ENCODE peak calls at places on chromosomes 13 and 19, in four cellular contexts. H, S, B and K are unnamed samples. For H3K4me1, the result is how much of the 10 kb centered on the place peaks cover.

GRCh38 chr13:110405597-110406450 is 98.7 kb downstream of the COL4A2 start:
- DNase-seq in H (no peak), S (no peak), B (no peak), K (no peak)

GRCh38 chr19:15252398-15253018 is 20.3 kb upstream of the EPHX3 start:
- DNase-seq in H (no peak), S (no peak), B (no peak), K (peak)

GRCh38 chr13:107271226-107271625 is 703.3 kb upstream of the ARGLU1 start:
- DNase-seq in H (no peak), S (peak), B (no peak), K (peak)

GRCh38 chr19:55519461-55520311 is 17.2 kb downstream of the SBK2 start:
- DNase-seq in H (peak), S (no peak), B (peak), K (no peak)

GRCh38 chr13:30735025-30735967 is at the start of gene ALOX5AP:
- DNase-seq in H (no peak), S (no peak), B (no peak), K (no peak)

GRCh38 chr13:97431365-97431764 is 2.6 kb upstream of the RAP2A start:
- DNase-seq in H (no peak), S (no peak), B (no peak), K (no peak)

GRCh38 chr19:3382460-3383100 is 16.2 kb downstream of the NFIC start:
- DNase-seq in H (no peak), S (no peak), B (no peak), K (no peak)

GRCh38 chr19:17346109-17346671 is 8.8 kb downstream of the GTPBP3 start:
- DNase-seq in H (peak), S (peak), B (peak), K (peak)

GRCh38 chr13:56110751-56111150 is 1030.0 kb upstream of the PRR20A start:
- DNase-seq in H (no peak), S (no peak), B (no peak), K (no peak)

GRCh38 chr19:2625434-2625833 is 77.1 kb downstream of the GNG7 start:
- DNase-seq in H (no peak), S (no peak), B (no peak), K (no peak)

GRCh38 chr19:6221220-6221877 is 58.4 kb downstream of the MLLT1 start:
- DNase-seq in H (no peak), S (no peak), B (no peak), K (no peak)

GRCh38 chr19:6224308-6224675 is 55.5 kb downstream of the MLLT1 start:
- DNase-seq in H (no peak), S (no peak), B (no peak), K (no peak)

GRCh38 chr19:6221878-6222746 is 57.7 kb downstream of the MLLT1 start:
- DNase-seq in H (no peak), S (no peak), B (no peak), K (no peak)

GRCh38 chr19:6223461-6224307 is 56.1 kb downstream of the MLLT1 start:
- DNase-seq in H (no peak), S (no peak), B (no peak), K (no peak)

DNA sequence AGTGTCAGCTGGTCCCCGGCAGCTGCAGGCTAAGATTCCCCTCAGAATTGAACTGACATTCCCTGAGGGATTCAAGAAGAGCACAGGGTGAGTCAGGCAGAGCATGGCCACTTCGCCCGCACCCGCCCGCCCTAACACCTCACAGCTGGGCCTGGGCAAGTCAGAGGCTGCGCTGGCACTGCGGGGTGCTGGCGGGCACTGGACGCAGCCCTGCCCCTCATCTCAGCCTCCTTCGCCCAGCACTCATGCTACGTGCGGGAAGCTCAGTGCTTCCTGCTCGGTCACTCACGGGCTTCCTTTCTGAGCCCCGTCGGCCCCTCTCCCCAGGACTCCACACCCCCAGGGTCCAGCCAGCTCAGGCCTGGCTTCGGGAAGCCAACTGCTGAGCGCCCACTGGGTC is 56.9 kb downstream of the MLLT1 start:
- DNase-seq in H (no peak), S (no peak), B (no peak), K (no peak)
- H3K4me1 ChIP-seq in H (under half), S (under half), B (under half), K (under half)

DNA sequence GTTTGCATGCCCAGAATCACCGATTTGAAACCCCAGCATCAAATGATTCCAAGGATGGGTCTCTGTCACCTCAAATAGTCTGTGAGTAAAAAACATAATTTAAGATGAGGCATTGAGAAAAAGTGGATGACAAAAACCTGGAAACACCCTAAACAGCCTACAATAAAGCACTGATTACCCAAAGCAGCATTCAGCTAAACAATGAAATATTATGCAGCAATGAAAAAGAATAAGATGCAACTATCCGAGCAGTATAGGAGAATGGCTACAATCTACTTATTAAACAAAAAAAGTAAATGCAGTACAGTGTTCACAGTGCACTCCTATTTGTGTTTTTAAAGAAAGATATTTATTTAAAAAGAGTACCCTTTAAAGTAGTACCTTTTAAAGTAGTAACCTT is 7.7 kb upstream of the RFX2 start:
- DNase-seq in H (no peak), S (no peak), B (no peak), K (no peak)
- H3K27ac ChIP-seq in H (no peak), S (no peak), B (no peak), K (no peak)

GRCh38 chr13:27921421-27921960 is 1.7 kb downstream of the PDX1 start:
- DNase-seq in H (no peak), S (peak), B (no peak), K (no peak)

GRCh38 chr13:27920677-27921420 is 1.0 kb downstream of the PDX1 start:
- DNase-seq in H (peak), S (peak), B (no peak), K (no peak)

GRCh38 chr13:27923794-27924528 is 4.2 kb downstream of the PDX1 start:
- DNase-seq in H (no peak), S (no peak), B (no peak), K (no peak)

GRCh38 chr13:27922974-27923612 is 3.3 kb downstream of the PDX1 start:
- DNase-seq in H (no peak), S (no peak), B (no peak), K (no peak)

GRCh38 chr13:27921961-27922910 is 2.4 kb downstream of the PDX1 start:
- DNase-seq in H (no peak), S (peak), B (no peak), K (no peak)
- TF ChIP-seq MAX in H (no peak), S (no peak), B (no peak), K (no peak)

DNA sequence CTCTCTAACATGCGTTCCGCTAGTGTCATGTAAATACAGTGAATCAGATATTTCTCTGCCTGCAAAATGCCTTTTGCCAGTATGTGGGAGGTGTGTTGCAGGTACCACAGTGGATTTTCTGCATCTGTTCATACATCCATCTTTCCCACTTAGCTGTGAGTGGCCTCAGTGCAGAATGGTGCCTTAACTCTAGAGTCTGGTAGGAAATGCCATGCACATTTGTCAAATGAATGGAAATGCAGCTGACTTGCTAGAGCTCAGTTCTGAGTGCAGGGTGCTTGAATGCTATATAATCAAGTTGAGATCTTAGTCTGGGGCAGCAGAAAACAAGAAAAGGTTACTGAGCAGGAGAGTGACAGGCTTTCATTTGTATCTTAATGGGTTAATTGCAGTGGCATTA is 68.2 kb downstream of the LRCH1 start:
- DNase-seq in H (no peak), S (no peak), B (no peak), K (peak)
- H3K4me1 ChIP-seq in H (half or more), S (under half), B (under half), K (under half)

DNA sequence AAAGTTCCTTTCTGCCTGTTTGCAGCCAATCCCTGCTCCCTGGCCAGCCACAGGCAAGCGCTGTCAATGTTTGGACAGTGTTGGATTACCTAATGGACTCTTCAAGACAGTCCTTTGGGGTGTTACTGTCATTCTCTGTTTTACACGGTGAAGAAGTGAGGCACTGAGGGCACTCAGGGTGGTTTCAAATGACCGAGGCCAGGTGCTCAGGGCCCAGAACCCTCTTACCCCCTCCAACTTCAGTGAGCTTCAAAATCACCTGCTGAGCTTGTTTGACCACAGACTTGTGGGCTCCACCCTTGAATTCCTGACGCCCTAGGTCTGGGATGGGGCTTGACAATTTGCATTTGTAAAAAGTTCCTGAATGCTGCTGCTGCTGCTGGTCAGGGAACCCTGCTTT is 97.9 kb downstream of the GGACT start:
- DNase-seq in H (no peak), S (no peak), B (no peak), K (no peak)
- H3K27ac ChIP-seq in H (no peak), S (no peak), B (no peak), K (no peak)

DNA sequence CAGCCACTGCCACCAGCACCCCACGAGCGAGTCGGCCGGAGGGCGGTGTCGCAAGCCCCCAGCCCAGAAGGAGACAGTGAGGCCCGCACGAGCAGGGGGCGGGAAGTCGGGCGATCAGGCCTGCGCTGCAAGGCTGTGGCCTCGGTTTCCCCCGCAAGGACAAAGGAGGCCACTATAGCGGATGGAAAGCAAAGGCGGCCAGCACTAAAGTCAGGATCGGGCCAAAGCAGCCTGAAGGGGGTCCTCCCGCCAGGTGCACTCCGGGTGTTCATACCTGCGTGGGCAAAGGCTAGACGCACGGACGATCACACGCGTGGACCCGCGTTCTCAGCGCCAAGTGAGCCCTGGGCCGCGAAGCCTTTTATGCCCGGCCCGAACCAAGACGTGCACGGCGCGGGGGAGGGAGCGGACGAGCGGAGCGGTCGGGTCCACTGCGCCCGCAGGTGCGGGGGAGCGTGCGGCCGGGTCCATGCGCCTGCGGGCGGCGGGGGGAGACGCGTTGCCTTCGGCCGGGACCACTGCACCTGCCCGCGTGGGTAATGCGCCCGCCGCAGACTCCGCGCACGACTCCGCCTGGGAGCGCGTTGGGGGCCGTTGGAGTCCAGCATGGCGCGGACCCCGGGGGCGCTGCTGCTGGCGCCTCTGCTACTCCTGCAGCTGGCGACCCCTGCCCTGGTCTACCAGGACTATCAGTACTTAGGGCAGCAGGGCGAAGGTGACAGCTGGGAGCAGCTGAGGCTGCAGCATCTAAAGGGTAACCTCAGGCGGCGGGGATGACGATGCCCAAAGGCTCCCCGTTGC is at the start of the genes PRDX2 and THSD8:
- DNase-seq in H (no peak), S (peak), B (peak), K (peak)
- TF ChIP-seq MAX in H (no peak), S (no peak), B (peak), K (no peak)

GRCh38 chr19:31313291-31314030 is 35.8 kb downstream of the TSHZ3 start:
- DNase-seq in H (no peak), S (no peak), B (no peak), K (no peak)
- H3K4me1 ChIP-seq in H (under half), S (half or more), B (under half), K (under half)

GRCh38 chr19:45576682-45577081 is 7.9 kb downstream of the OPA3 start:
- DNase-seq in H (no peak), S (no peak), B (no peak), K (no peak)
- H3K27ac ChIP-seq in H (peak), S (peak), B (peak), K (no peak)